ENCODE peak calls at places on chromosome 10, in seven cellular contexts. Y is OCI-LY7; K is CD8-positive, alpha-beta memory T cell; H is naive thymus-derived CD4-positive, alpha-beta T cell; D is mammary epithelial cell; E is right lobe of liver; T is heart right ventricle. C is an unnamed sample.

GRCh38 chr10:131848741-131849590 is 51.8 kb upstream of the PPP2R2D start:
- DNase-seq in Y (no peak), K (no peak), H (no peak), D (no peak), E (no peak), T (no peak), C (no peak)

GRCh38 chr10:133384071-133384470 is 5.0 kb downstream of the PAOX start:
- DNase-seq in Y (no peak), K (no peak), H (no peak), D (no peak), E (peak; percentile 3), T (no peak), C (no peak)

GRCh38 chr10:73647211-73647874 is 6.1 kb upstream of the MYOZ1 start:
- DNase-seq in Y (no peak), K (no peak), H (peak; percentile 21), D (no peak), E (peak; percentile 28), T (no peak), C (peak; percentile 13)

GRCh38 chr10:15857001-15857608 is 3.2 kb downstream of the MINDY3 start:
- DNase-seq in Y (no peak), K (no peak), H (no peak), D (no peak), E (no peak), T (no peak), C (no peak)

GRCh38 chr10:94016727-94017714 is 23.3 kb downstream of the PLCE1 start:
- DNase-seq in Y (no peak), K (no peak), H (no peak), D (no peak), E (no peak), T (peak; percentile 32), C (no peak)

GRCh38 chr10:108801775-108802516 is 1121.4 kb downstream of the XPNPEP1 start:
- DNase-seq in Y (no peak), K (no peak), H (no peak), D (no peak), E (no peak), T (no peak), C (no peak)

GRCh38 chr10:683448-684071 is 5.9 kb downstream of the DIP2C start:
- DNase-seq in Y (no peak), K (no peak), H (no peak), D (no peak), E (no peak), T (no peak), C (no peak)

GRCh38 chr10:5606864-5607263 is 59.5 kb downstream of the ASB13 start:
- DNase-seq in Y (peak; percentile 43), K (no peak), H (no peak), D (no peak), E (no peak), T (no peak), C (no peak)

GRCh38 chr10:90890347-90890746 is 18.6 kb downstream of the RPP30 start:
- DNase-seq in Y (no peak), K (no peak), H (no peak), D (no peak), E (no peak), T (no peak), C (no peak)

GRCh38 chr10:21173433-21173963 is 276.4 kb upstream of the NEBL start:
- DNase-seq in Y (no peak), K (no peak), H (no peak), D (no peak), E (no peak), T (no peak), C (no peak)

GRCh38 chr10:132626019-132626760 is 88.6 kb downstream of the INPP5A start:
- DNase-seq in Y (no peak), K (no peak), H (no peak), D (no peak), E (no peak), T (no peak), C (no peak)

GRCh38 chr10:97612386-97612785 is 20.9 kb downstream of the MORN4 start:
- DNase-seq in Y (peak; percentile 57), K (no peak), H (no peak), D (peak; percentile 62), E (no peak), T (peak; percentile 22), C (no peak)

GRCh38 chr10:34696423-34696822 is 118.7 kb downstream of the PARD3 start:
- DNase-seq in Y (no peak), K (no peak), H (no peak), D (peak; percentile 81), E (no peak), T (no peak), C (no peak)

GRCh38 chr10:125699562-125700143 is 16.7 kb upstream of the TEX36 start:
- DNase-seq in Y (no peak), K (no peak), H (no peak), D (no peak), E (no peak), T (no peak), C (no peak)

GRCh38 chr10:33005322-33006282 is 47.6 kb upstream of the ITGB1 start:
- DNase-seq in Y (peak; percentile 62), K (no peak), H (peak; percentile 19), D (peak; percentile 97), E (peak; percentile 91), T (peak; percentile 65), C (no peak)

GRCh38 chr10:31132681-31133239 is 101.1 kb upstream of the ZNF438 start:
- DNase-seq in Y (no peak), K (no peak), H (no peak), D (no peak), E (no peak), T (no peak), C (no peak)

GRCh38 chr10:72564596-72564995 is 61.3 kb downstream of the MICU1 start:
- DNase-seq in Y (no peak), K (no peak), H (no peak), D (peak; percentile 3), E (no peak), T (no peak), C (no peak)

GRCh38 chr10:36089790-36090391 is 447.8 kb upstream of the FZD8 start:
- DNase-seq in Y (no peak), K (no peak), H (no peak), D (no peak), E (no peak), T (peak; percentile 59), C (no peak)

GRCh38 chr10:121900443-121901174 is 27.2 kb downstream of the ATE1 start:
- DNase-seq in Y (peak; percentile 69), K (no peak), H (no peak), D (peak; percentile 45), E (no peak), T (peak; percentile 21), C (peak; percentile 20)

GRCh38 chr10:8054243-8054497 is 318 bp upstream of the GATA3 start:
- DNase-seq in Y (no peak), K (no peak), H (no peak), D (no peak), E (no peak), T (no peak), C (no peak)

GRCh38 chr10:96025566-96025965 is 17.8 kb upstream of the CCNJ start:
- DNase-seq in Y (peak; percentile 66), K (no peak), H (no peak), D (peak; percentile 6), E (no peak), T (no peak), C (no peak)

GRCh38 chr10:26697922-26698608 is 564 bp downstream of the PDSS1 start:
- DNase-seq in Y (peak; percentile 21), K (no peak), H (no peak), D (peak; percentile 14), E (no peak), T (no peak), C (no peak)

GRCh38 chr10:71342850-71343773 is 24.1 kb downstream of the SLC29A3 start:
- DNase-seq in Y (no peak), K (no peak), H (no peak), D (no peak), E (peak; percentile 62), T (no peak), C (no peak)

GRCh38 chr10:80454526-80455460 is 683 bp downstream of the TSPAN14 start:
- DNase-seq in Y (peak; percentile 52), K (no peak), H (no peak), D (peak; percentile 39), E (peak; percentile 67), T (peak; percentile 56), C (no peak)

GRCh38 chr10:28715246-28715645 is 37.9 kb downstream of the BAMBI start:
- DNase-seq in Y (no peak), K (no peak), H (no peak), D (no peak), E (no peak), T (no peak), C (no peak)

GRCh38 chr10:5490698-5491464 is 8.5 kb downstream of the CALML5 start:
- DNase-seq in Y (peak; percentile 40), K (no peak), H (no peak), D (no peak), E (no peak), T (no peak), C (no peak)

GRCh38 chr10:110017940-110018339 is 10.2 kb downstream of the ADD3 start:
- DNase-seq in Y (no peak), K (no peak), H (no peak), D (no peak), E (no peak), T (no peak), C (no peak)
- H3K4me1 ChIP-seq in Y (peaks cover 24% of the 10 kb centered on the region), K (peaks cover 83% of the 10 kb centered on the region), H (peaks cover 40% of the 10 kb centered on the region), D (peaks cover 12% of the 10 kb centered on the region), E (no peaks in the 10 kb centered on the region), T (peaks cover 44% of the 10 kb centered on the region), C (peaks cover 90% of the 10 kb centered on the region)

DNA sequence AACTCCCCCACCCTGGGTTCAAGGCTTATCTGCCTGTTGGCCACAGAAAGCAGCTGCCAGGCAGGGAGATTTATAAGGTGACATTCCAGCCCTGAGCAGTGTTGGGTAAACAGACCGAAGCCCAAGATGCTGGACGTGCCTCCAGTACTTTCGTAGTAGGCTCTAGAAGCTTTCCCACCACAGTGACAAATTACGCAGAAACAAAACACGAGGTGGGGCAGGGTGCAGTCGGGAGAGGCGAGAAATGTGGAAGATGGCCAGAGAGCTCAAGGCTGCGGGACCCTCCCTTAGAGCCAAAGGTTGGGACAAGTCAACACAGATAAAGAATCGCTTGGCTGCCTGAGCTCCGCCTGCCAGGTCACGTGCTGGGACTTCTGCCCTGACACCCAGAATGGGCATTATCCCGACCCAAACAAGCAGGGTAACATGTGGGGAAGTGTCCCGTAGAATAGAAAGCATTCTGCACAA is 41.0 kb downstream of the CCDC3 start:
- DNase-seq in Y (no peak), K (no peak), H (no peak), D (no peak), E (peak; percentile 38), T (no peak), C (no peak)
- H3K4me1 ChIP-seq in Y (no peaks in the 10 kb centered on the region), K (no peaks in the 10 kb centered on the region), H (no peaks in the 10 kb centered on the region), D (no peaks in the 10 kb centered on the region), E (peaks cover 8% of the 10 kb centered on the region), T (peaks cover 2% of the 10 kb centered on the region), C (no peaks in the 10 kb centered on the region)

DNA sequence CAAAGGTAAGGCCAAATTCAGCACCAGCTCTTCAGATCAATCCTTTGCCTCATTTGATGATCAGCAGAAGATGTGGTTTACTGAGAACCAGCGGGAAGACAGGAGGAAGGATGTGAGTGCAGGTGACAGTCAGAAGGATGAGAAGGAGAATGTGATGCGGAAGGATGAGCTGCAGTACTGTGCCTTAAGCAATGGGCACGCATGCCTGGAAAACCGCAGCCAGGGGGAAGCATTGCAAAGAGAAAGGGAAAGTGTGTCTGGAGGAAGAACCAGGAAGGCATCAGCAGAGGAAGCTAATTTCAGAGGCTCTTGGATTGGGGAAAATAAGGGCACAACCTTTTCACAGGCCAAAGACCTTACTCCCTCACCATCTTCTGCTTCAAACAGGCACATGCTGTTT is 25.7 kb downstream of the C10orf71 start:
- DNase-seq in Y (no peak), K (no peak), H (no peak), D (no peak), E (no peak), T (no peak), C (no peak)
- H3K4me1 ChIP-seq in Y (no peaks in the 10 kb centered on the region), K (no peaks in the 10 kb centered on the region), H (no peaks in the 10 kb centered on the region), D (no peaks in the 10 kb centered on the region), E (no peaks in the 10 kb centered on the region), T (peaks cover 27% of the 10 kb centered on the region), C (no peaks in the 10 kb centered on the region)

GRCh38 chr10:117360016-117360415 is 15.2 kb downstream of the PDZD8 start:
- DNase-seq in Y (no peak), K (no peak), H (no peak), D (peak; percentile 42), E (no peak), T (no peak), C (no peak)
- H3K4me1 ChIP-seq in Y (peaks cover 5% of the 10 kb centered on the region), K (peaks cover 33% of the 10 kb centered on the region), H (no peaks in the 10 kb centered on the region), D (peaks cover 51% of the 10 kb centered on the region), E (peaks cover 36% of the 10 kb centered on the region), T (peaks cover 24% of the 10 kb centered on the region), C (peaks cover 44% of the 10 kb centered on the region)

C was measured in CD4-positive, alpha-beta memory T cell.